ENCODE peak calls at places on chromosomes 11 and 22, in seven cellular contexts. J is stomach, Z is heart right ventricle, Q is IMR-90, N is H1, I is testis, U is lung. B is an unnamed sample. For H3K36me3 and H3K4me1, the result is how much of the 10 kb centered on the place peaks cover.

GRCh38 chr11:133934599-133935550 is 21.9 kb downstream of the IGSF9B start:
- DNase-seq in J (no peak), Z (peak), Q (peak), N (no peak), I (peak), U (no peak), B (no peak)

GRCh38 chr11:17744151-17744940 is 9.8 kb downstream of the KCNC1 start:
- DNase-seq in J (no peak), Z (no peak), Q (peak), N (no peak), I (no peak), U (no peak), B (no peak)

GRCh38 chr22:41563051-41563711 is 2.4 kb downstream of the CSDC2 start:
- DNase-seq in J (no peak), Z (no peak), Q (peak), N (no peak), I (peak), U (no peak), B (no peak)

GRCh38 chr11:122077459-122077858 is 38.6 kb downstream of the BLID start:
- DNase-seq in J (no peak), Z (no peak), Q (no peak), N (no peak), I (no peak), U (no peak), B (no peak)

GRCh38 chr11:67504950-67505561 is at the start of gene PITPNM1:
- DNase-seq in J (peak), Z (peak), Q (peak), N (peak), I (peak), U (peak), B (no peak)

GRCh38 chr11:15907806-15908205 is 448.5 kb downstream of the SOX6 start:
- DNase-seq in J (no peak), Z (no peak), Q (no peak), N (no peak), I (no peak), U (no peak), B (no peak)

GRCh38 chr11:93821617-93822016 is 28.8 kb downstream of the VSTM5 start:
- DNase-seq in J (no peak), Z (no peak), Q (no peak), N (no peak), I (no peak), U (no peak), B (no peak)

GRCh38 chr11:76159983-76160661 is 46.2 kb downstream of the WNT11 start:
- DNase-seq in J (no peak), Z (no peak), Q (no peak), N (no peak), I (no peak), U (no peak), B (no peak)

GRCh38 chr22:48709453-48709852 is 1118.2 kb downstream of the BRD1 start:
- DNase-seq in J (no peak), Z (no peak), Q (no peak), N (no peak), I (no peak), U (no peak), B (no peak)

GRCh38 chr11:19216709-19217374 is 15.1 kb upstream of the CSRP3 start:
- DNase-seq in J (no peak), Z (no peak), Q (no peak), N (no peak), I (no peak), U (no peak), B (no peak)

GRCh38 chr11:91220476-91221202 is 997.8 kb upstream of the CHORDC1 start:
- DNase-seq in J (no peak), Z (no peak), Q (peak), N (no peak), I (no peak), U (no peak), B (no peak)

GRCh38 chr22:38316340-38317236 is 645 bp downstream of the CSNK1E start:
- DNase-seq in J (peak), Z (peak), Q (peak), N (peak), I (peak), U (peak), B (no peak)

GRCh38 chr22:28950567-28951411 is 67.4 kb downstream of the ZNRF3 start:
- DNase-seq in J (no peak), Z (no peak), Q (no peak), N (no peak), I (no peak), U (no peak), B (no peak)

GRCh38 chr22:35995772-35996171 is 32.9 kb downstream of the RBFOX2 start:
- DNase-seq in J (peak), Z (peak), Q (peak), N (no peak), I (peak), U (peak), B (peak)

GRCh38 chr22:37137903-37138665 is 11.6 kb downstream of the IL2RB start:
- DNase-seq in J (no peak), Z (no peak), Q (no peak), N (no peak), I (no peak), U (no peak), B (no peak)

GRCh38 chr11:122069946-122070345 is 46.1 kb downstream of the BLID start:
- DNase-seq in J (peak), Z (peak), Q (peak), N (no peak), I (peak), U (no peak), B (no peak)

GRCh38 chr11:70032943-70033710 is 45.0 kb upstream of the ANO1 start:
- DNase-seq in J (no peak), Z (no peak), Q (no peak), N (peak), I (no peak), U (no peak), B (peak)

GRCh38 chr11:57761301-57762234 is at the start of gene CTNND1:
- DNase-seq in J (peak), Z (peak), Q (peak), N (peak), I (peak), U (peak), B (peak)

GRCh38 chr11:134633276-134633675 is 221.2 kb upstream of the B3GAT1 start:
- DNase-seq in J (no peak), Z (no peak), Q (no peak), N (no peak), I (no peak), U (no peak), B (no peak)

GRCh38 chr11:67507242-67507890 is 596 bp downstream of the CDK2AP2 start:
- DNase-seq in J (peak), Z (peak), Q (peak), N (no peak), I (peak), U (peak), B (no peak)

GRCh38 chr11:924406-925157 is 1.1 kb upstream of the AP2A2 start:
- DNase-seq in J (no peak), Z (no peak), Q (no peak), N (no peak), I (no peak), U (no peak), B (no peak)

GRCh38 chr22:38996105-38996504 is 14.0 kb downstream of the APOBEC3B start:
- DNase-seq in J (no peak), Z (no peak), Q (no peak), N (no peak), I (no peak), U (no peak), B (no peak)

GRCh38 chr22:40416636-40417035 is 46.2 kb downstream of the SGSM3 start:
- DNase-seq in J (no peak), Z (no peak), Q (no peak), N (no peak), I (no peak), U (no peak), B (no peak)

GRCh38 chr22:40414838-40415505 is 44.6 kb downstream of the SGSM3 start:
- DNase-seq in J (no peak), Z (no peak), Q (no peak), N (no peak), I (no peak), U (no peak), B (no peak)

GRCh38 chr22:40415531-40416266 is 45.3 kb downstream of the SGSM3 start:
- DNase-seq in J (no peak), Z (no peak), Q (peak), N (no peak), I (no peak), U (no peak), B (no peak)

GRCh38 chr22:40417041-40417440 is 46.6 kb downstream of the SGSM3 start:
- DNase-seq in J (no peak), Z (no peak), Q (no peak), N (no peak), I (no peak), U (no peak), B (no peak)

DNA sequence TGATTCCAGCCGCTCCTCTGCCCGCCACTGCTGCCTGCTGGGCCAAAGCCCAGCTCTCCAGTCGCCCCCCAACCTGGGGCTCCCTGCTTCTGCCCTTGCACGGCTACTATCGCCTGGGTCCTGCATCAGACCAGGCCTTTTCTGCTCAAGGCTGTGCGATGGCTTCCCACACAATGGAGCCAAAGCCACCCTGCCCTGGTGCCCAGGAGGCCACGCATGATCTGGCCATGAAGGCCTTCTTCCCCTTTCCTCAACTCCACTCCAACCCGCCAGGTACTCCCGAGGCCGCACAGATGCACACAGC is 45.8 kb downstream of the SGSM3 start:
- DNase-seq in J (no peak), Z (no peak), Q (no peak), N (no peak), I (no peak), U (no peak), B (no peak)
- H3K36me3 ChIP-seq in J (half or more), Z (under half), Q (half or more), N (under half), I (under half), U (half or more), B (under half)

GRCh38 chr11:95792700-95793099 is 2.4 kb downstream of the CEP57 start:
- DNase-seq in J (no peak), Z (no peak), Q (no peak), N (no peak), I (no peak), U (no peak), B (no peak)
- H3K27ac ChIP-seq in J (no peak), Z (no peak), Q (no peak), N (no peak), I (no peak), U (no peak), B (no peak)

GRCh38 chr11:112783945-112784322 is 177.3 kb upstream of the NCAM1 start:
- DNase-seq in J (no peak), Z (no peak), Q (no peak), N (no peak), I (no peak), U (no peak), B (no peak)

GRCh38 chr11:112778091-112778889 is 182.9 kb upstream of the NCAM1 start:
- DNase-seq in J (no peak), Z (no peak), Q (no peak), N (no peak), I (peak), U (no peak), B (no peak)

GRCh38 chr11:112776834-112777793 is 184.1 kb upstream of the NCAM1 start:
- DNase-seq in J (no peak), Z (no peak), Q (no peak), N (no peak), I (peak), U (no peak), B (no peak)

GRCh38 chr11:112784323-112785073 is 176.7 kb upstream of the NCAM1 start:
- DNase-seq in J (no peak), Z (peak), Q (no peak), N (no peak), I (peak), U (no peak), B (no peak)

GRCh38 chr11:112780351-112781043 is 180.7 kb upstream of the NCAM1 start:
- DNase-seq in J (no peak), Z (peak), Q (peak), N (no peak), I (no peak), U (no peak), B (no peak)
- H3K4me1 ChIP-seq in J (under half), Z (half or more), Q (under half), N (under half), I (under half), U (under half), B (under half)

DNA sequence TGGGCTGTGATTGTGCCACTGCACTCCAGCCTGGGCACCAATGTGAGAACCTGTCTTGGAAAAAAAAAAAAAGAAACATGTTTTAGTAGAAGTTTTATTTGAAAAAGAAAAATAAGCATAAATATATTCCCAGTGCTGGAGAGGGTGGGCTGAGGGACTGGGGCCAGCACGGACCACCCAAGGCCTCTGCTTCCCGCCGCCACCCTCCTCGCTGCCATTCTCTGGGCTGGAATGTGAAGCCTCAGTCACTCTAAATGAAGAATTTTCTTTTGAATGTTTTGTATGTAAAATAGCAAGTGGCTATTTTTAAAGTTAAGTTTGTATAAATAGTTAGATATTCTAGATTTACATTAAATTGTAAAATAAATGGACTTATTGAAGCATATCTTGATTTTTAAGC is 5.1 kb upstream of the TRMU start:
- DNase-seq in J (no peak), Z (no peak), Q (no peak), N (no peak), I (no peak), U (no peak), B (no peak)
- H3K36me3 ChIP-seq in J (under half), Z (under half), Q (under half), N (under half), I (under half), U (under half), B (under half)

DNA sequence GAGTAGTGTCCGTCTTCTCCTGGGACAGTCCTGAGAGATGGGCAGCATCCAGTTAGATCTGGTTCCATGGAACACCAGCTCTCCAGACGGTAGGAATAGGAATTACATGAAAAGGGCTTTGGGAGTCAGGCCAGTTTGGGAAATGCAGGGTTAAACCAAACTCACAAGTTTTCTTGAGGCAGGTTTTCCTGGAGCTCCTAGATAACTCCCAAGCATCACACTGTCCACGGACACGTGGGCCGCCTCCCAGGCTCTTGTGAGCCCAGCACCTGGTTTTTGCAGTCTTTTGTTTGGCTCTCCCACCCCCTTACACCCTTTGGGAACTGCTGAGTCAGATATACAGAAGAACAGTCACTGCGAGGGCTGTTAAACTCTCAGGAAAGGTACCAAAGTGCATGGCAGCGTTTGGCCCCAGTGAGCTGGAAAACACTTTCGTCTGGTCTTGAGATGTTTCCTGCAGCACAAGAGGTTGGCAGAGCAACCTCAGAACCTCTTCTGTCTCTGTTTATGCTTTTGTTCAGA is 90.0 kb downstream of the BCR start:
- DNase-seq in J (no peak), Z (no peak), Q (peak), N (no peak), I (no peak), U (no peak), B (no peak)
- H3K27ac ChIP-seq in J (no peak), Z (no peak), Q (no peak), N (no peak), I (no peak), U (no peak), B (no peak)

DNA sequence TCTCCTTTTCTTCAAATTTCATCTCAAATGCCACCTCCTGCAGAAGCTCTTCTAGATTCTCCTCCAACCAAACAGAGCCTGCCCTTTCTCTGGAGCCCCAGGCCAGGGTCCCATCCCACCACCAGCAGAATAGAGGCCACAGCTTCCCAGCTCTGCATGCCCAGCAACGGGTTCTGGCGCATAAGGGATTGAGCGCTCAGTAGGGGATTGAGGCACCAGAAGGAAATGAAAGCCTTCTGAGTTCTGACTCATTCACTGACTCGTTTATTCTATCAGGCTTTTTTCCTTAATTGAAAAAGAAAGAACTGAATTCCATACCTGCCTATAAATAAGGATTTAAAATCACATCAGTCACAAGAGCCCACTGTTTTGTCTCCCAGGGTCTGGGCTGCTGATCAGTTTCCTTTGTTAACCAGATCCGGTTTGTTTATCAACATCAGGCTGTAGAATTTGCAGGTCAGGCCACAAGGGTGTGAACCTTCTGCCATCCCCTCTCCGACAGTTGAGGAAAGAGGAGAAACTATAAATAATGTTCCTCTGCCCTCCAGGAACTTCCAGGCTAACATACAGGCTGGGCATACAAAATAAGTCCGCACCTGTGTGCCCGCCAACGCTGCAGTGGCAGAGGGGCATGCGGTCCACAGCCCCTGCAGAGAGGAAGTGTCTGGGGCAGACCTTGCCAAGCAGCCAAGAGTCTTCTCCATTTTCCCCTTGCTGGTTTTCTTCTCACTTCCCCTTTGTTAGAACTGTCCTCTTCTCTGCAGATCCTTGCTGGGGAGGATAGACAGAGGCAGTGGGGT is 63.5 kb upstream of the PRDM11 start:
- DNase-seq in J (no peak), Z (no peak), Q (no peak), N (peak), I (no peak), U (no peak), B (no peak)
- H3K4me1 ChIP-seq in J (under half), Z (under half), Q (under half), N (under half), I (under half), U (under half), B (under half)